ENCODE peak calls at places on chromosomes 6 and 20, in six cellular contexts. P, O, U, G, Q and L are unnamed samples. For H3K4me1, the result is how much of the 10 kb centered on the place peaks cover.

GRCh38 chr6:32439708-32440214 is at the start of gene HLA-DRA:
- DNase-seq in P (peak), Q (peak), U (peak), O (peak), G (peak), L (peak)

GRCh38 chr20:29301624-29302259 is 1955.7 kb upstream of the DEFB115 start:
- DNase-seq in U (no peak), P (no peak), Q (no peak), G (no peak), O (no peak), L (no peak)

GRCh38 chr6:122845916-122846632 is 57.0 kb downstream of the SMPDL3A start:
- DNase-seq in Q (peak), O (peak), G (no peak), P (no peak), U (no peak), L (no peak)

GRCh38 chr20:62356143-62356947 is 10.8 kb downstream of the LAMA5 start:
- DNase-seq in U (no peak), G (no peak), P (no peak), Q (no peak), O (no peak), L (no peak)

GRCh38 chr6:163834226-163834970 is 419.9 kb downstream of the QKI start:
- DNase-seq in Q (no peak), G (no peak), U (no peak), P (peak), O (no peak), L (no peak)

GRCh38 chr6:153043719-153044118 is 41.2 kb upstream of the MTRF1L start:
- DNase-seq in O (no peak), Q (no peak), U (no peak), P (no peak), G (no peak), L (no peak)

GRCh38 chr20:3209946-3210317 is 634 bp downstream of the ITPA start:
- DNase-seq in G (no peak), P (no peak), Q (peak), U (no peak), O (peak), L (no peak)

GRCh38 chr6:80439721-80440488 is 333.4 kb downstream of the BCKDHB start:
- DNase-seq in Q (no peak), O (no peak), G (no peak), P (no peak), U (no peak), L (no peak)

GRCh38 chr20:20552076-20552475 is 160.4 kb downstream of the RALGAPA2 start:
- DNase-seq in G (no peak), O (no peak), U (no peak), P (no peak), Q (no peak), L (no peak)

GRCh38 chr6:151704383-151704782 is 103.1 kb upstream of the ESR1 start:
- DNase-seq in G (no peak), O (no peak), U (no peak), Q (no peak), P (no peak), L (no peak)

GRCh38 chr20:35329435-35330139 is 37.4 kb upstream of the FAM83C start:
- DNase-seq in P (peak), Q (peak), U (peak), G (peak), O (peak), L (peak)

GRCh38 chr6:2542858-2543218 is 207.9 kb downstream of the MYLK4 start:
- DNase-seq in Q (peak), G (peak), P (no peak), O (peak), U (peak), L (no peak)

GRCh38 chr6:42403415-42403814 is 48.3 kb downstream of the TRERF1 start:
- DNase-seq in P (no peak), O (peak), Q (peak), U (peak), G (peak), L (no peak)

GRCh38 chr20:5835234-5835845 is 85.1 kb downstream of the SHLD1 start:
- DNase-seq in O (peak), G (no peak), Q (peak), P (no peak), U (no peak), L (no peak)

GRCh38 chr6:124036384-124036783 is 232.7 kb downstream of the NKAIN2 start:
- DNase-seq in O (no peak), G (no peak), P (no peak), U (no peak), Q (no peak), L (no peak)

GRCh38 chr20:10671850-10672578 is 1.8 kb downstream of the JAG1 start:
- DNase-seq in O (peak), Q (peak), G (no peak), U (peak), P (peak), L (no peak)

GRCh38 chr6:144286503-144287393 is 1.6 kb downstream of the UTRN start:
- DNase-seq in P (peak), O (peak), U (peak), G (peak), Q (peak), L (peak)

GRCh38 chr20:22729180-22729579 is 144.8 kb upstream of the FOXA2 start:
- DNase-seq in Q (peak), U (no peak), P (no peak), O (no peak), G (no peak), L (no peak)

GRCh38 chr6:161694995-161695394 is 421.1 kb upstream of the AGPAT4 start:
- DNase-seq in P (peak), Q (peak), U (peak), G (no peak), O (no peak), L (no peak)

GRCh38 chr20:528923-529594 is 14.5 kb downstream of the CSNK2A1 start:
- DNase-seq in Q (peak), U (peak), P (no peak), O (peak), G (peak), L (no peak)

GRCh38 chr6:136510782-136511181 is 39.4 kb downstream of the MAP7 start:
- DNase-seq in Q (no peak), P (no peak), U (no peak), O (no peak), G (no peak), L (no peak)

GRCh38 chr6:29628419-29629281 is 4.3 kb downstream of the GABBR1 start:
- DNase-seq in Q (peak), O (peak), P (peak), G (no peak), U (peak), L (peak)

GRCh38 chr6:164022632-164023031 is 608.1 kb downstream of the QKI start:
- DNase-seq in O (no peak), U (no peak), Q (no peak), P (no peak), G (peak), L (no peak)

GRCh38 chr20:6034134-6034969 is 19.5 kb downstream of the LRRN4 start:
- DNase-seq in G (no peak), O (no peak), U (no peak), P (no peak), Q (peak), L (no peak)

GRCh38 chr6:49038294-49038693 is 424.8 kb downstream of the MMUT start:
- DNase-seq in O (no peak), U (no peak), G (no peak), P (no peak), Q (no peak), L (no peak)

GRCh38 chr6:3228046-3228671 is 706 bp upstream of the TUBB2B start:
- DNase-seq in Q (no peak), U (peak), P (peak), G (no peak), O (no peak), L (peak)

GRCh38 chr6:167855825-167856425 is 29.2 kb downstream of the AFDN start:
- DNase-seq in O (peak), Q (peak), P (no peak), U (no peak), G (peak), L (no peak)

GRCh38 chr6:115271434-115271833 is 789.3 kb downstream of the FRK start:
- DNase-seq in P (peak), U (peak), O (no peak), G (no peak), Q (no peak), L (no peak)

GRCh38 chr20:47231382-47232042 is 125.0 kb downstream of the ZMYND8 start:
- DNase-seq in Q (no peak), G (no peak), P (no peak), O (peak), U (no peak), L (no peak)

GRCh38 chr20:16368645-16369292 is 204.5 kb downstream of the KIF16B start:
- DNase-seq in P (no peak), Q (peak), O (peak), G (no peak), U (peak), L (no peak)

GRCh38 chr20:47489448-47489872 is 12.2 kb upstream of the NCOA3 start:
- DNase-seq in Q (no peak), O (no peak), G (peak), P (no peak), U (no peak), L (no peak)

GRCh38 chr6:13579911-13580310 is 5.5 kb downstream of the SIRT5 start:
- DNase-seq in G (no peak), U (no peak), O (no peak), Q (no peak), P (no peak), L (no peak)

GRCh38 chr6:42744351-42744890 is 1.5 kb downstream of the TBCC start:
- DNase-seq in U (no peak), G (peak), P (no peak), O (no peak), Q (no peak), L (no peak)

GRCh38 chr20:44068780-44069191 is 118.2 kb downstream of the JPH2 start:
- DNase-seq in U (no peak), O (no peak), P (no peak), Q (no peak), G (no peak), L (no peak)

GRCh38 chr20:44071057-44071456 is 115.9 kb downstream of the JPH2 start:
- DNase-seq in Q (no peak), U (no peak), G (no peak), P (no peak), O (no peak), L (no peak)

GRCh38 chr20:44069203-44069931 is 117.6 kb downstream of the JPH2 start:
- DNase-seq in O (no peak), G (no peak), P (no peak), Q (no peak), U (no peak), L (no peak)

GRCh38 chr20:44071526-44072111 is 115.4 kb downstream of the JPH2 start:
- DNase-seq in G (no peak), P (no peak), U (no peak), Q (no peak), O (no peak), L (no peak)

DNA sequence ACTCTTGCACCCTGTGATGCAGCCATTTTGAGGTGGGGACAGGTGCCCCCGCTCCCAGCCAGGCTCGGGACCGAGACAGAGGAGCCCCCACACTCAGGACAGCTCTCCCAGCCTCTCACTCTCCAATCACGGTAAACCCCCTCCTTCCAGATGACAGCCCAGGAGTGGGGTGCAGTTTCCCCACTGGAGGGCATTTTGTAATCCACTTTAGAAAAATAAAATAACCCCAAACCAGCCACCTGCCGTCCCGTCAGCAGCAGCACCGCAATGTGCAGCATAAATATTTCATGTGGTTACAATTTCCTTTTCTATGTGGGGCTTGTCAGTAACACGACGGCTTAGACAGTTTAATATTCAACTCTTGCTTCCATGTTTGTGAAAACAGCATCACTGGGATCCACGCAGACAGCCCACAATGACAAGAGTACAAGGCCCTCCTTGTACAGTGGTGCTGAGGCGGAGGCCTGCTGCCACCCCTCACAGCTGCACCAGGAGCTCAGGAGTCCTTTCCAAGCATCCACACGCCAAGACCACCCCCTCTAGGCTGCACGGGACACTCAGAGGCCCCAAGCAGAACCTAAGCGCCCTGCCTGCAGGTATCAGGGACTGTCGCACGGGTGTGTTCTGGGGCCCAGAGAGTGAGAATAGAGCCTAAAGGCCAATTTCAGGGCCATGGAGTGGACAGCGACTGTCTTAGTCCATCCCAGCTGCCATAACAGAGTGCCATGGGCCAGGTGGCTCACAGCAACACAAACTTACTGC is 116.7 kb downstream of the JPH2 start:
- DNase-seq in Q (no peak), G (no peak), O (no peak), P (no peak), U (no peak), L (no peak)
- H3K27ac ChIP-seq in Q (no peak), G (no peak), O (no peak), P (no peak), U (no peak), L (no peak)

GRCh38 chr6:85062884-85063283 is 298.5 kb upstream of the TBX18 start:
- DNase-seq in P (no peak), U (no peak), G (no peak), O (no peak), Q (no peak), L (no peak)

GRCh38 chr6:85065831-85066230 is 301.4 kb upstream of the TBX18 start:
- DNase-seq in P (no peak), Q (no peak), O (no peak), U (no peak), G (no peak), L (no peak)

GRCh38 chr6:85068221-85068620 is 303.8 kb upstream of the TBX18 start:
- DNase-seq in U (no peak), Q (no peak), G (no peak), P (no peak), O (no peak), L (no peak)

GRCh38 chr6:85066270-85066669 is 301.9 kb upstream of the TBX18 start:
- DNase-seq in O (no peak), P (no peak), G (no peak), U (no peak), Q (no peak), L (no peak)

GRCh38 chr6:85063611-85064010 is 299.2 kb upstream of the TBX18 start:
- DNase-seq in O (no peak), G (no peak), U (no peak), Q (no peak), P (no peak), L (no peak)
- H2AK5ac ChIP-seq in O (no peak), G (no peak), U (no peak), Q (no peak), P (no peak), L (no peak)

GRCh38 chr6:47905717-47906116 is 123.9 kb downstream of the OPN5 start:
- DNase-seq in P (no peak), U (no peak), Q (no peak), G (no peak), O (no peak), L (no peak)

DNA sequence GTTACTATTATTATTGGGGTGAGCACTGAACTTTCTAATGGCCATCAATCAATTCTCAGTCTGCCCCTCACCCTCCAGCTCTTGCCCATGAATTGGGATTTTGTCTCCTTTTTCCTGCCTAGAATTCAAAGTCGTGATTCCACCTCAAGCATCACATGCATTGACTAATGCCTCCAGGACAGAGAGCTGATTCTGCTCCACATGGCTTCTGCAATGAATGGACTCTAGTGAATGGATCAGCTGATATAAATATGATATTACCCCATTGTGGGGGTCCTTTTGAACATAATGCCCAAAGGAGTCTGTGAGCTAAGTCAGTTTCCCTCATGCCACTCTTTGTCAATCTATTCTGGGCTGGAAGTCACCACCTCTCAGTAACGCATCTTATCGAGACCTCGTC is 126.4 kb downstream of the OPN5 start:
- DNase-seq in P (no peak), G (no peak), U (no peak), Q (no peak), O (no peak), L (no peak)
- H3K4me1 ChIP-seq in P (under half), G (under half), U (under half), Q (under half), O (under half), L (under half)

GRCh38 chr6:113968472-113968871 is 2.5 kb downstream of the HDAC2 start:
- DNase-seq in Q (no peak), P (no peak), U (no peak), O (no peak), G (no peak), L (no peak)

GRCh38 chr6:113970808-113971676 is at the start of gene HDAC2:
- DNase-seq in U (peak), O (peak), G (peak), P (peak), Q (peak), L (peak)

GRCh38 chr6:113969888-113970807 is 800 bp downstream of the HDAC2 start:
- DNase-seq in Q (peak), U (peak), P (peak), G (peak), O (peak), L (peak)

GRCh38 chr6:113967777-113968176 is 3.2 kb downstream of the HDAC2 start:
- DNase-seq in G (no peak), P (no peak), U (no peak), O (no peak), Q (no peak), L (no peak)

GRCh38 chr6:113971786-113972185 is 838 bp upstream of the HDAC2 start:
- DNase-seq in Q (peak), P (no peak), U (no peak), O (no peak), G (no peak), L (no peak)
- H3K27ac ChIP-seq in Q (no peak), P (no peak), U (no peak), O (no peak), G (no peak), L (no peak)